ENCODE peak calls at places on chromosomes 16 and 17, in nine cellular contexts. W is cortex of kidney; O is fibroblast of lung; T is uterus; L is HCT116; U is mesothelial cell of epicardium; S is activated T-helper 1 cell treated with anti-CD3 and anti-CD28 coated beads, Interleukin-2, amount 50 U/mL, for 16 hours; I is epithelial cell of esophagus; R is H4. D is an unnamed sample.

GRCh38 chr17:2087597-2088211 is 32.8 kb downstream of the HIC1 start:
- DNase-seq in W (no peak), O (no peak), T (peak), L (no peak), U (no peak), S (no peak), I (no peak), R (no peak), D (peak)

GRCh38 chr17:74522381-74523090 is 8.7 kb downstream of the CD300LB start:
- DNase-seq in W (no peak), O (no peak), T (no peak), L (no peak), U (peak), S (no peak), I (no peak), R (no peak), D (no peak)

GRCh38 chr16:11079657-11080187 is 135.4 kb downstream of the CLEC16A start:
- DNase-seq in W (no peak), O (peak), T (peak), L (no peak), U (no peak), S (no peak), I (no peak), R (peak), D (no peak)

GRCh38 chr17:77106874-77107358 is 33.9 kb upstream of the SEC14L1 start:
- DNase-seq in W (no peak), O (no peak), T (no peak), L (no peak), U (no peak), S (no peak), I (no peak), R (no peak), D (peak)

GRCh38 chr17:42459256-42459982 is 741 bp downstream of the ATP6V0A1 start:
- DNase-seq in W (no peak), O (peak), T (peak), L (no peak), U (peak), S (no peak), I (peak), R (peak), D (no peak)

GRCh38 chr17:68296217-68297140 is 5.2 kb downstream of the ARSG start:
- DNase-seq in W (no peak), O (no peak), T (no peak), L (no peak), U (no peak), S (peak), I (peak), R (no peak), D (no peak)

GRCh38 chr17:49407981-49408501 is 6.6 kb downstream of the PHB1 start:
- DNase-seq in W (no peak), O (peak), T (peak), L (peak), U (peak), S (peak), I (peak), R (peak), D (no peak)

GRCh38 chr17:60168654-60169053 is 18.9 kb downstream of the CA4 start:
- DNase-seq in W (no peak), O (no peak), T (no peak), L (no peak), U (no peak), S (no peak), I (no peak), R (no peak), D (no peak)

GRCh38 chr17:3647251-3647650 is 10.7 kb downstream of the CTNS start:
- DNase-seq in W (no peak), O (no peak), T (no peak), L (no peak), U (no peak), S (no peak), I (no peak), R (no peak), D (no peak)

GRCh38 chr17:35774499-35774898 is 13.8 kb downstream of the C17orf50 start:
- DNase-seq in W (no peak), O (peak), T (peak), L (no peak), U (no peak), S (no peak), I (no peak), R (peak), D (no peak)

GRCh38 chr16:50208460-50208931 is 55.4 kb downstream of the TENT4B start:
- DNase-seq in W (no peak), O (no peak), T (no peak), L (no peak), U (no peak), S (no peak), I (peak), R (no peak), D (no peak)

GRCh38 chr17:28170771-28171170 is 128.3 kb downstream of the NLK start:
- DNase-seq in W (no peak), O (peak), T (no peak), L (no peak), U (no peak), S (no peak), I (no peak), R (no peak), D (no peak)

GRCh38 chr16:68737730-68738590 is 868 bp downstream of the CDH1 start:
- DNase-seq in W (no peak), O (no peak), T (peak), L (no peak), U (peak), S (no peak), I (peak), R (no peak), D (no peak)

GRCh38 chr16:1458977-1459341 is 14.6 kb upstream of the CCDC154 start:
- DNase-seq in W (no peak), O (no peak), T (no peak), L (no peak), U (no peak), S (no peak), I (no peak), R (no peak), D (no peak)

GRCh38 chr17:7233701-7234099 is 617 bp downstream of the DVL2 start:
- DNase-seq in W (no peak), O (peak), T (no peak), L (no peak), U (no peak), S (no peak), I (no peak), R (no peak), D (no peak)

GRCh38 chr17:81599719-81600486 is 37.0 kb downstream of the NPLOC4 start:
- DNase-seq in W (no peak), O (peak), T (no peak), L (no peak), U (no peak), S (no peak), I (no peak), R (no peak), D (no peak)

GRCh38 chr17:8185580-8186445 is 4.2 kb downstream of the BORCS6 start:
- DNase-seq in W (no peak), O (peak), T (peak), L (no peak), U (peak), S (peak), I (peak), R (peak), D (no peak)

GRCh38 chr16:11781773-11782172 is 15.3 kb downstream of the ZC3H7A start:
- DNase-seq in W (no peak), O (peak), T (no peak), L (no peak), U (no peak), S (no peak), I (peak), R (no peak), D (peak)

GRCh38 chr17:41530062-41531048 is 2.2 kb upstream of the KRT19 start:
- DNase-seq in W (no peak), O (peak), T (peak), L (peak), U (no peak), S (no peak), I (peak), R (peak), D (no peak)

GRCh38 chr17:70905796-70906195 is 736.5 kb downstream of the KCNJ2 start:
- DNase-seq in W (no peak), O (peak), T (no peak), L (peak), U (no peak), S (no peak), I (peak), R (peak), D (no peak)

GRCh38 chr17:83191388-83192160 is 112.2 kb downstream of the METRNL start:
- DNase-seq in W (no peak), O (no peak), T (peak), L (no peak), U (peak), S (no peak), I (no peak), R (no peak), D (no peak)

GRCh38 chr16:52499061-52499460 is 47.9 kb downstream of the TOX3 start:
- DNase-seq in W (no peak), O (no peak), T (no peak), L (no peak), U (no peak), S (no peak), I (no peak), R (no peak), D (no peak)

GRCh38 chr16:55073830-55074229 is 143.2 kb downstream of the IRX5 start:
- DNase-seq in W (no peak), O (no peak), T (no peak), L (no peak), U (no peak), S (no peak), I (no peak), R (no peak), D (no peak)

GRCh38 chr16:67053767-67054334 is 24.9 kb downstream of the CBFB start:
- DNase-seq in W (no peak), O (no peak), T (no peak), L (no peak), U (no peak), S (no peak), I (peak), R (no peak), D (no peak)

GRCh38 chr17:49388692-49389513 is 25.8 kb downstream of the PHB1 start:
- DNase-seq in W (no peak), O (peak), T (no peak), L (no peak), U (no peak), S (no peak), I (no peak), R (no peak), D (no peak)

GRCh38 chr17:81163051-81163695 is 2.1 kb upstream of the PVALEF start:
- DNase-seq in W (no peak), O (no peak), T (no peak), L (no peak), U (no peak), S (no peak), I (no peak), R (no peak), D (no peak)

GRCh38 chr16:81259916-81260315 is 21.4 kb downstream of the BCO1 start:
- DNase-seq in W (no peak), O (no peak), T (no peak), L (no peak), U (no peak), S (no peak), I (no peak), R (no peak), D (no peak)

GRCh38 chr16:58495861-58496331 is 4.0 kb upstream of the NDRG4 start:
- DNase-seq in W (no peak), O (no peak), T (no peak), L (no peak), U (no peak), S (no peak), I (no peak), R (no peak), D (no peak)

GRCh38 chr17:28335959-28336871 is 654 bp downstream of the TNFAIP1 start:
- DNase-seq in W (no peak), O (peak), T (peak), L (peak), U (peak), S (peak), I (peak), R (peak), D (no peak)

GRCh38 chr17:40514013-40514875 is 12.8 kb upstream of the TNS4 start:
- DNase-seq in W (no peak), O (no peak), T (no peak), L (no peak), U (no peak), S (no peak), I (no peak), R (no peak), D (no peak)

D was measured in GM12878.